ENCODE peak calls at places on chromosomes 16 and 17, in seven cellular contexts. Q is left ventricle myocardium inferior, O is astrocyte of the spinal cord, E is transverse colon, K is epithelial cell of esophagus, P is AG04450, I is skeletal muscle cell. U is an unnamed sample.

GRCh38 chr16:9521749-9522370 is 430.4 kb downstream of the HAPSTR1 start:
- DNase-seq in Q (no peak), O (no peak), K (no peak), I (no peak), P (no peak), E (no peak), U (no peak)

GRCh38 chr16:25922438-25922837 is 230.7 kb downstream of the HS3ST4 start:
- DNase-seq in O (no peak), I (no peak), E (no peak), Q (no peak), K (no peak), P (no peak), U (no peak)

GRCh38 chr17:50602514-50603235 is 32.0 kb upstream of the ABCC3 start:
- DNase-seq in K (no peak), Q (no peak), I (no peak), E (no peak), O (no peak), P (no peak), U (no peak)

GRCh38 chr16:72199938-72200337 is 28.0 kb upstream of the PMFBP1 start:
- DNase-seq in E (no peak), K (no peak), O (no peak), Q (no peak), I (no peak), P (no peak), U (no peak)

GRCh38 chr16:17367932-17368331 is 102.8 kb downstream of the XYLT1 start:
- DNase-seq in K (no peak), I (peak; percentile 76), O (peak; percentile 85), E (peak; percentile 41), Q (no peak), P (no peak), U (no peak)

GRCh38 chr17:7806592-7806991 is 27.4 kb upstream of the KDM6B start:
- DNase-seq in Q (no peak), E (no peak), K (no peak), P (no peak), I (no peak), O (no peak), U (no peak)

GRCh38 chr17:73952498-73953205 is 250.8 kb upstream of the RPL38 start:
- DNase-seq in P (no peak), I (no peak), Q (peak; percentile 40), E (peak; percentile 59), K (no peak), O (no peak), U (no peak)

GRCh38 chr17:57234252-57235092 is 21.9 kb upstream of the MSI2 start:
- DNase-seq in Q (no peak), O (no peak), I (no peak), E (no peak), K (no peak), P (no peak), U (no peak)

GRCh38 chr16:9823510-9823909 is 358.7 kb downstream of the GRIN2A start:
- DNase-seq in E (no peak), O (no peak), I (no peak), K (no peak), Q (no peak), P (no peak), U (no peak)

GRCh38 chr16:86457621-86458456 is 52.5 kb upstream of the FOXF1 start:
- DNase-seq in K (no peak), O (peak; percentile 48), I (peak; percentile 90), E (peak; percentile 36), P (peak; percentile 94), Q (no peak), U (no peak)

GRCh38 chr16:9787717-9788116 is 394.5 kb downstream of the GRIN2A start:
- DNase-seq in I (no peak), Q (no peak), O (no peak), K (no peak), P (no peak), E (no peak), U (no peak)

GRCh38 chr17:82873521-82873920 is 33.7 kb upstream of the ZNF750 start:
- DNase-seq in Q (no peak), P (no peak), I (no peak), K (no peak), O (no peak), E (no peak), U (no peak)

GRCh38 chr16:27724491-27724878 is 174.5 kb downstream of the KATNIP start:
- DNase-seq in Q (peak; percentile 26), K (no peak), E (no peak), O (no peak), I (no peak), P (no peak), U (no peak)

GRCh38 chr16:21613361-21613760 is 14.0 kb downstream of the METTL9 start:
- DNase-seq in Q (no peak), E (no peak), I (no peak), O (no peak), P (no peak), K (no peak), U (no peak)

GRCh38 chr17:1511756-1512321 is 4.6 kb downstream of the INPP5K start:
- DNase-seq in P (no peak), K (peak; percentile 79), I (no peak), O (no peak), E (peak; percentile 62), Q (no peak), U (no peak)

GRCh38 chr17:57898487-57899311 is 48.9 kb upstream of the MRPS23 start:
- DNase-seq in I (no peak), K (no peak), P (no peak), O (peak; percentile 71), Q (peak; percentile 85), E (peak; percentile 54), U (no peak)

GRCh38 chr17:38453951-38454421 is 25.7 kb downstream of the ARHGAP23 start:
- DNase-seq in P (no peak), O (peak; percentile 52), E (no peak), I (no peak), K (no peak), Q (no peak), U (no peak)

GRCh38 chr17:81711814-81712467 is at the start of gene SLC25A10:
- DNase-seq in E (peak; percentile 92), O (peak; percentile 70), Q (peak; percentile 72), I (no peak), P (no peak), K (peak; percentile 88), U (peak; percentile 96)

GRCh38 chr17:82023447-82024241 is 539 bp downstream of the LRRC45 start:
- DNase-seq in K (no peak), P (no peak), E (peak; percentile 34), I (no peak), O (no peak), Q (no peak), U (peak; percentile 74)

GRCh38 chr17:70168044-70168978 is 1.0 kb upstream of the KCNJ2 start:
- DNase-seq in I (no peak), Q (peak; percentile 59), O (peak; percentile 86), E (peak; percentile 80), K (peak; percentile 82), P (peak; percentile 33), U (peak; percentile 74)

GRCh38 chr17:56937688-56938087 is 23.2 kb downstream of the COIL start:
- DNase-seq in Q (no peak), E (no peak), P (no peak), K (no peak), I (no peak), O (no peak), U (no peak)

GRCh38 chr17:31488982-31489294 is 97.5 kb downstream of the RAB11FIP4 start:
- DNase-seq in K (peak; percentile 30), O (no peak), P (no peak), Q (no peak), E (no peak), I (no peak), U (peak; percentile 47)

GRCh38 chr16:73048292-73049050 is 543 bp upstream of the ZFHX3 start:
- DNase-seq in P (no peak), K (no peak), O (no peak), Q (peak; percentile 78), I (no peak), E (peak; percentile 67), U (peak; percentile 71)

GRCh38 chr16:17930280-17930679 is 406.3 kb downstream of the NPIPA8 start:
- DNase-seq in Q (no peak), O (no peak), I (no peak), E (no peak), K (no peak), P (no peak), U (no peak)

GRCh38 chr16:53433509-53433908 is 762 bp upstream of the RBL2 start:
- DNase-seq in K (peak; percentile 51), O (no peak), I (no peak), E (no peak), Q (no peak), P (no peak), U (no peak)

GRCh38 chr16:72884037-72884436 is 163.9 kb downstream of the ZFHX3 start:
- DNase-seq in O (peak; percentile 31), K (peak; percentile 30), I (peak; percentile 19), E (no peak), P (no peak), Q (no peak), U (no peak)

GRCh38 chr17:77465358-77466041 is 324.7 kb downstream of the SEC14L1 start:
- DNase-seq in E (peak; percentile 80), Q (peak; percentile 61), O (peak; percentile 75), K (peak; percentile 66), I (no peak), P (no peak), U (no peak)
- H3K4me3 ChIP-seq in E (no peak overlapping the region), Q (no peak overlapping the region), O (no peak overlapping the region), K (no peak overlapping the region), I (no peak overlapping the region), P (no peak overlapping the region), U (no peak overlapping the region)

DNA sequence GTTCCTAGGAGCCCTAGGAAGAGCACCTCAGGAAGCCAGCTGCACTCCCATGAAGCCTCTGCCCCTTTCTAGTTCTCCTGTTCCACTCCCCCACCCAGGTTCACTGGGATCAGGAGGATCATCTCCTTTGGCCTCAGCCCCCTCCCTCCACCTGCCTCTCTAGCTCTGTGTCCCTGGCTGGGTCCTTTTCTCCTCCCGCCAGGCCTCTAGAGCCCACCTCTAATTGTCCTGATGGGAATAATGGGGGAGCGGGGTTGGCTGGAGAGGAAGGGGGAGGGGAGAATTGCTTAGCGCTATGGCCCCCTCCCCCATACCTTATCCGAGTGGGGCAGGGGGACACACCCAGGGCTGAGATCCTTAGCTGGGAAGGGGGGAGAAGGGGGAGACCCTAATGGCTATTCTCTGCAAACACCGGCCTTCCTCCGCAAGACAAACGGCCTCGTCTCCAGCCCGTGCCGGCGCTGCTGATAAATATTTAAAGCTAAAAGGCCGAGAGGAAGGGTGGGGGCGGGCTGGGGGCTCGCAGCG is 999 bp downstream of the HOXB7 start:
- DNase-seq in O (peak; percentile 7), K (no peak), P (no peak), I (no peak), E (no peak), Q (no peak), U (no peak)
- H3K4me3 ChIP-seq in O (peak overlapping the region; percentile 75), K (no peak overlapping the region), P (peak overlapping the region; percentile 67), I (peak overlapping the region; percentile 53), E (peak overlapping the region; percentile 65), Q (peak overlapping the region; percentile 63), U (peak overlapping the region; percentile 40)

DNA sequence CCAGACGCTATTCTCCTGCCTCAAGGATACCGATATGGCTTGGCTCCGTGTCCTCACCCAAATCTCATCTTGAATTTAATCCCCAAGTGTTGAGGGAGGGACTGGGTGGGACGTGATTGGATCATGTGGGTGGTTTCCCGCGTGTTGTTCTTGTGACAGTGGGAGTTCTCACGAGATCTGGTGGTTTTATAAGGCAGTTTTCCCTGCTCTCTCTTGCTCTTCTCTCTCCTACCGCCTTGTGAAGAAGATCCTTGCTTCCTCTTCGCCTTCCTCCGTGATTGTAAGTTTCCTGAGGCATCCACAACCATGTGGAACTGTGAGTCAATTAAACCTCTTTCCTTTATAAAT is 43.9 kb upstream of the ZCCHC14 start:
- DNase-seq in K (no peak), P (no peak), I (no peak), E (no peak), O (no peak), Q (no peak), U (no peak)
- H3K4me3 ChIP-seq in K (no peak overlapping the region), P (no peak overlapping the region), I (no peak overlapping the region), E (no peak overlapping the region), O (no peak overlapping the region), Q (no peak overlapping the region), U (no peak overlapping the region)

GRCh38 chr17:77936881-77937280 is 21.6 kb upstream of the TNRC6C start:
- DNase-seq in E (no peak), I (no peak), O (no peak), K (no peak), P (no peak), Q (no peak), U (no peak)
- H3K4me3 ChIP-seq in E (no peak overlapping the region), I (no peak overlapping the region), O (no peak overlapping the region), K (no peak overlapping the region), P (no peak overlapping the region), Q (no peak overlapping the region), U (no peak overlapping the region)